ENCODE peak calls at places on chromosome 15, in ten cellular contexts. O is dorsolateral prefrontal cortex, A is IMR-90, P is AG09309, I is lower lobe of right lung, R is foreskin fibroblast, T is HFF-Myc, Y is psoas muscle, N is cardiac muscle cell, Z is choroid plexus epithelial cell. L is an unnamed sample.

GRCh38 chr15:45795487-45796069 is 160.7 kb downstream of the SQOR start:
- DNase-seq in I (no peak), T (no peak), P (no peak), O (no peak), N (peak; percentile 76), R (peak; percentile 23), Z (peak; percentile 35), Y (no peak), A (peak; percentile 24), L (no peak)

GRCh38 chr15:40285151-40285898 is 2.5 kb upstream of the ANKRD63 start:
- DNase-seq in O (no peak), N (peak; percentile 61), Z (peak; percentile 50), P (no peak), A (no peak), Y (no peak), T (no peak), I (no peak), R (peak; percentile 22), L (no peak)

GRCh38 chr15:57626713-57627440 is 35.2 kb downstream of the MYZAP start:
- DNase-seq in I (peak; percentile 54), O (no peak), N (no peak), Z (no peak), Y (peak; percentile 27), T (no peak), R (no peak), P (no peak), A (no peak), L (no peak)

GRCh38 chr15:48939686-48940085 is 24.0 kb downstream of the SHC4 start:
- DNase-seq in A (peak; percentile 99), I (no peak), P (peak; percentile 92), Z (peak; percentile 96), T (peak; percentile 91), Y (no peak), N (no peak), O (no peak), R (peak; percentile 93), L (peak; percentile 82)

GRCh38 chr15:65165875-65166274 is 19.3 kb downstream of the CLPX start:
- DNase-seq in Y (no peak), R (no peak), A (no peak), N (no peak), O (no peak), T (no peak), I (no peak), Z (no peak), P (no peak), L (no peak)

GRCh38 chr15:56821721-56822425 is 88.6 kb upstream of the ZNF280D start:
- DNase-seq in N (peak; percentile 70), I (peak; percentile 53), R (peak; percentile 54), T (peak; percentile 56), P (peak; percentile 35), A (peak; percentile 77), O (peak; percentile 15), Z (peak; percentile 88), Y (peak; percentile 29), L (peak; percentile 26)

GRCh38 chr15:96086164-96086563 is 244.3 kb upstream of the NR2F2 start:
- DNase-seq in O (no peak), I (no peak), Y (no peak), P (no peak), T (no peak), Z (no peak), N (no peak), R (no peak), A (no peak), L (no peak)

GRCh38 chr15:69991493-69991892 is 106.2 kb downstream of the TLE3 start:
- DNase-seq in O (no peak), A (no peak), P (no peak), Z (no peak), T (no peak), R (no peak), I (no peak), N (no peak), Y (no peak), L (no peak)

GRCh38 chr15:73723146-73723545 is 30.0 kb downstream of the INSYN1 start:
- DNase-seq in I (no peak), P (no peak), Y (no peak), N (no peak), A (no peak), R (no peak), T (no peak), O (no peak), Z (no peak), L (no peak)

GRCh38 chr15:26773485-26773877 is 615 bp upstream of the GABRB3 start:
- DNase-seq in R (no peak), Z (no peak), Y (no peak), P (no peak), T (no peak), I (no peak), N (peak; percentile 36), O (no peak), A (no peak), L (no peak)

GRCh38 chr15:26771917-26772587 is 814 bp downstream of the GABRB3 start:
- DNase-seq in A (no peak), O (peak; percentile 36), Z (no peak), N (no peak), Y (no peak), I (no peak), P (no peak), T (no peak), R (no peak), L (no peak)

GRCh38 chr15:26773917-26774316 is 1.1 kb upstream of the GABRB3 start:
- DNase-seq in T (no peak), R (no peak), N (peak; percentile 55), O (no peak), P (no peak), A (no peak), Y (no peak), Z (no peak), I (no peak), L (no peak)

GRCh38 chr15:26771168-26771916 is 1.5 kb downstream of the GABRB3 start:
- DNase-seq in T (no peak), I (no peak), P (no peak), R (no peak), O (no peak), Z (no peak), A (no peak), N (peak; percentile 92), Y (peak; percentile 15), L (no peak)

GRCh38 chr15:26772588-26773484 is at the start of gene GABRB3:
- DNase-seq in R (no peak), Z (peak; percentile 1), N (peak; percentile 56), T (no peak), A (no peak), O (peak; percentile 71), P (no peak), I (peak; percentile 55), Y (peak; percentile 27), L (no peak)
- H3K4me3 ChIP-seq in R (no peak within 1 kb of the TSS), Z (no peak within 1 kb of the TSS), N (peak within 1 kb of the TSS; percentile 40), T (no peak within 1 kb of the TSS), A (peak within 1 kb of the TSS; percentile 20), O (peak within 1 kb of the TSS; percentile 69), P (no peak within 1 kb of the TSS), I (peak within 1 kb of the TSS; percentile 40), Y (peak within 1 kb of the TSS; percentile 52), L (peak within 1 kb of the TSS; percentile 24)

GRCh38 chr15:92095691-92096090 is 242.2 kb downstream of the SLCO3A1 start:
- DNase-seq in I (no peak), P (no peak), Y (no peak), A (no peak), O (no peak), Z (no peak), R (no peak), N (no peak), T (no peak), L (no peak)

GRCh38 chr15:92087211-92087610 is 233.7 kb downstream of the SLCO3A1 start:
- DNase-seq in A (no peak), T (no peak), R (no peak), I (no peak), O (no peak), N (no peak), P (no peak), Z (no peak), Y (no peak), L (no peak)

GRCh38 chr15:92092391-92092790 is 238.9 kb downstream of the SLCO3A1 start:
- DNase-seq in O (no peak), R (no peak), Y (no peak), N (no peak), P (no peak), Z (no peak), I (no peak), T (no peak), A (peak; percentile 15), L (no peak)

DNA sequence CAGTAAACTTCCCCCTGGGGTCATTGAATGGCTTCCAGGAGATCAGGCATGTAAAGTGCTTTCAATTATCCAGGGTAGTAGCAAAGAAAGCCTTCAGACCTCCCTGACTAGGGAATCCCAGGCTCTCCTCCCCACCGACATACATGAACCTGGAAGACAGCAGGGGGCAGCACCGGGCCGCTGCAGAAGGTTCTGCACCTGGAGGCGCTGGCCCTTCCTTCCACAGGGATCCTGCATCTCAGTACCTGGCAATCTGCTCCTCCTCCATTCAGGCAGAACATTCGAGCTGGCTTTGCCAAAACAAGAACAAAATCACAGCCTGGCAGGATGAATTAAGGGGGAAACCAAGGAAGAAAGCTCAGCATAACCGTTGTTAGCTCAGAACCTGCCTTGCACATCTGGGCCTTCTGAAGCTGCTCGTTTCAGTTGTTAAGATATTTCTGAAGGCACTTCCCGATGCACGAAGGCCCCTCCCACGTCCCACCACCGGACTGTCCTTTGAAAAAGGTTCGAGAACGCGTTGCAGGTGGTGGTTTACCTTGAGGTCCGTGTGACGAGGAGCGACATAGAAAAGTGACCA is 237.7 kb downstream of the SLCO3A1 start:
- DNase-seq in R (no peak), I (peak; percentile 63), Z (peak; percentile 30), P (no peak), A (peak; percentile 11), N (peak; percentile 81), T (no peak), Y (no peak), O (peak; percentile 55), L (no peak)
- TF ChIP-seq CTCF in R (peak; percentile 66), I (peak; percentile 55), Z (peak; percentile 53), P (peak; percentile 81), A (peak; percentile 59), N (peak; percentile 72), T (peak; percentile 44), Y (peak; percentile 27), O (peak; percentile 66), L (peak; percentile 78)

DNA sequence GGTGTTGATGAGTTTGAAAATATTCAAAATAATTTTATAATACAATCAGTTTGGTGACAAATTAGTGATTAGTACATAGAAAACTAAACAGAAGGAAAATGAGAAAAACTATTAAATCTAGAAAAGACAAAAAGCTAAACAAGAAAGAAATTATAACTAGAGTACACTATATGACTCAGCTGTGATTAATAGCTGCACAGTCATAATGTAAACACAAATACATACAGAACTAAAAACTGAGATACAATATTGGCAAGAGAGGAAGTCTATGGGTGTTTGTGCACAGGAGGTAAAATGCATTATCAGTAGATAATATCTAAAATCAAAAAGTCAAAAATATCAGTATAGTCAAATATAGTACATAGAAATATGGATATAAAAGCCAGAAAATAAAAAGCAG is 80.7 kb upstream of the PCSK6 start:
- DNase-seq in T (no peak), A (no peak), R (peak; percentile 14), Y (no peak), P (no peak), I (no peak), Z (no peak), N (no peak), O (no peak), L (no peak)
- H3K4me3 ChIP-seq in T (no peak overlapping the region), A (no peak overlapping the region), R (no peak overlapping the region), Y (no peak overlapping the region), P (no peak overlapping the region), I (no peak overlapping the region), Z (no peak overlapping the region), N (no peak overlapping the region), O (no peak overlapping the region), L (no peak overlapping the region)

DNA sequence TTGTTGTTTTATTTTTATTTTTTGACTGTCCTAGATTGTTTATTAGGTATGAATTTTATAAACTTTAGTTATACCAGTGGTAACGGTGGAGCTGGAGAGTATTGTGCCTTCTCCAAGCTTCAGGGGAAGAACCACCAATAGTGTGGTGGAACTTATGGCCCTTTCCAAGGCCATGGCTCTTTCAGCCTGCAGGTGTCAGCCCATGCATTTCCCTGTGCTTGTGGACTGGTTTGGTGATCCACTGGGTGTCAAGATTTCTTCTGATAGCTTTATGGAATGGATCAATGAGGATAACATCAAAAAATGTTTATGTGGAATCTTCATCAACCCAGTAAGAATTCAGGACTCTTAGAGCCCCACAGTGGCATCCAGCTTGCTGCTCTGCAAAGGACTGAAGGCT is 19.2 kb upstream of the SCAMP5 start:
- DNase-seq in Z (no peak), N (no peak), R (no peak), Y (no peak), A (no peak), O (no peak), P (no peak), I (no peak), T (no peak), L (no peak)
- TF ChIP-seq CTCF in Z (peak; percentile 25), N (no peak), R (no peak), Y (no peak), A (no peak), O (no peak), P (peak; percentile 7), I (no peak), T (no peak), L (no peak)